ENCODE peak calls at places on chromosomes 1 and 21, in ten cellular contexts. T is heart right ventricle, Q is thyroid gland, W is MM.1S, I is IMR-90, K is right lobe of liver, X is esophagus squamous epithelium, A is colonic mucosa, R is cardiac muscle cell, J is gastrocnemius medialis. L is an unnamed sample. For H3K27me3, the result is how much of the 10 kb centered on the place peaks cover.

GRCh38 chr1:111952258-111952657 is 37.2 kb downstream of the KCND3 start:
- DNase-seq in T (no peak), Q (no peak), W (no peak), I (no peak), K (no peak), X (no peak), A (no peak), R (no peak), J (peak), L (no peak)

GRCh38 chr1:235113183-235113917 is 15.3 kb downstream of the TOMM20 start:
- DNase-seq in T (no peak), Q (no peak), W (no peak), I (no peak), K (no peak), X (no peak), A (no peak), R (no peak), J (no peak), L (no peak)

GRCh38 chr21:37696936-37697335 is 219.3 kb downstream of the KCNJ6 start:
- DNase-seq in T (no peak), Q (no peak), W (no peak), I (no peak), K (no peak), X (no peak), A (no peak), R (no peak), J (no peak), L (no peak)

GRCh38 chr21:44527156-44527982 is 12.6 kb downstream of the KRTAP10-1 start:
- DNase-seq in T (no peak), Q (no peak), W (no peak), I (no peak), K (no peak), X (no peak), A (no peak), R (no peak), J (no peak), L (no peak)

GRCh38 chr1:12167493-12168429 is 970 bp downstream of the TNFRSF1B start:
- DNase-seq in T (no peak), Q (no peak), W (peak), I (no peak), K (no peak), X (no peak), A (no peak), R (no peak), J (no peak), L (no peak)

GRCh38 chr1:14742181-14742980 is 143.9 kb downstream of the KAZN start:
- DNase-seq in T (no peak), Q (no peak), W (no peak), I (peak), K (no peak), X (no peak), A (no peak), R (peak), J (no peak), L (no peak)

GRCh38 chr1:42479621-42480020 is 16.5 kb downstream of the CCDC30 start:
- DNase-seq in T (no peak), Q (no peak), W (no peak), I (peak), K (no peak), X (no peak), A (no peak), R (peak), J (no peak), L (no peak)

GRCh38 chr21:45226540-45227326 is 61.0 kb downstream of the POFUT2 start:
- DNase-seq in T (no peak), Q (no peak), W (no peak), I (peak), K (no peak), X (no peak), A (no peak), R (no peak), J (no peak), L (no peak)

GRCh38 chr1:158329807-158330206 is 1.5 kb downstream of the CD1B start:
- DNase-seq in T (no peak), Q (no peak), W (peak), I (no peak), K (no peak), X (no peak), A (no peak), R (peak), J (no peak), L (no peak)

GRCh38 chr1:204986181-204986580 is 56.8 kb upstream of the CNTN2 start:
- DNase-seq in T (no peak), Q (no peak), W (no peak), I (no peak), K (no peak), X (no peak), A (no peak), R (no peak), J (no peak), L (no peak)
- H3K27me3 ChIP-seq in T (under half), Q (under half), W (half or more), I (under half), K (under half), X (under half), A (under half), R (under half), J (under half), L (under half)

GRCh38 chr1:17669305-17669704 is 85.8 kb upstream of the ACTL8 start:
- DNase-seq in T (no peak), Q (no peak), W (no peak), I (no peak), K (no peak), X (no peak), A (no peak), R (no peak), J (no peak), L (no peak)
- TF ChIP-seq CTCF in T (no peak), Q (no peak), W (no peak), I (no peak), K (no peak), X (no peak), A (no peak), R (no peak), J (no peak), L (no peak)

GRCh38 chr1:155079210-155079486 is 511 bp downstream of the EFNA3 start:
- DNase-seq in T (no peak), Q (no peak), W (no peak), I (no peak), K (no peak), X (no peak), A (no peak), R (no peak), J (no peak), L (no peak)

GRCh38 chr1:155078496-155079209 is at the start of gene EFNA3:
- DNase-seq in T (peak), Q (peak), W (peak), I (peak), K (peak), X (no peak), A (peak), R (peak), J (no peak), L (no peak)

GRCh38 chr1:155080250-155081228 is 1.9 kb downstream of the EFNA3 start:
- DNase-seq in T (no peak), Q (no peak), W (peak), I (no peak), K (peak), X (no peak), A (peak), R (no peak), J (no peak), L (no peak)

GRCh38 chr1:155077758-155078495 is 710 bp upstream of the EFNA3 start:
- DNase-seq in T (no peak), Q (no peak), W (no peak), I (no peak), K (no peak), X (no peak), A (no peak), R (no peak), J (no peak), L (no peak)

DNA sequence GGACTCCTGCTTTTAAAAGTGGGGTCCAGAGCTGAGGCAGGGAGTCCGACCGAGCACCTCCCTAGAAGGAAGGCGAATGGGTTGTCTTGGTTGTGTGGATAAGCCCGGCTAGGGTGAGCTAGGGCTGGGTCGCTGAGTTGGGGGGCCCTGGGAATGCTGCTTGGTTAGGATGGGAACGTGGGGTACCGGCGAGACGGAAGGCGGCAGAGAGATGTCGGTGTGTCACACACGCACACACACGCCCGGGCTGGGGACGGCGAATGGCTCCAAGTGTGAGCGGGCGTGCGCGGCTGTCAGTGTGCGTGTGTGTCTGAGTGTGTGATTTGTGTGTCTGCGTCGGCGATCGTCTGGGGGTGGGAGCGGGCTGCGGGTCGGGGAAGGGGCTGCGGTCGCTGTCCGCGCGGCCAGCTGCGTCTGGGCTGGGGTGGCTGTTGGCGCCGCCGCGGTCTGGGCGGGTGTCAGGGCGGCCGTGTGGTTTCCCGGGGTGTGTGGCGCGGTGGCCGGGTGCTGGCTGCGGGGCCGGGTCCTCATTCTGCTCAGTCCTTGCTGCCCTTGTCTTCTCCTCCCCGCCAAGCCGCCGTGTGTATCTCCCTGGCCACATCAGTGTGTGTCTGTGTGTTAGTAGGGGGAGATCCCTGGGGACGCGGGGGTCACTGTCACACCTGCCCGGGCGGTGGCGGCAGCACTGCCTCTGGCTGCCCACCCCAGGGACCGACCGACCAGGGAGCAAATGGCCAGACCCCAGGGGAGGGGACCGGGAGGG is 1.0 kb downstream of the EFNA3 start:
- DNase-seq in T (no peak), Q (no peak), W (no peak), I (no peak), K (peak), X (no peak), A (peak), R (no peak), J (no peak), L (no peak)
- H3K27me3 ChIP-seq in T (half or more), Q (under half), W (half or more), I (half or more), K (under half), X (under half), A (under half), R (under half), J (half or more), L (under half)

GRCh38 chr21:32562426-32562825 is 22.9 kb downstream of the TCP10L start:
- DNase-seq in T (peak), Q (peak), W (peak), I (peak), K (no peak), X (no peak), A (no peak), R (peak), J (no peak), L (no peak)
- TF ChIP-seq CTCF in T (peak), Q (no peak), W (peak), I (peak), K (peak), X (peak), A (no peak), R (peak), J (no peak), L (no peak)

DNA sequence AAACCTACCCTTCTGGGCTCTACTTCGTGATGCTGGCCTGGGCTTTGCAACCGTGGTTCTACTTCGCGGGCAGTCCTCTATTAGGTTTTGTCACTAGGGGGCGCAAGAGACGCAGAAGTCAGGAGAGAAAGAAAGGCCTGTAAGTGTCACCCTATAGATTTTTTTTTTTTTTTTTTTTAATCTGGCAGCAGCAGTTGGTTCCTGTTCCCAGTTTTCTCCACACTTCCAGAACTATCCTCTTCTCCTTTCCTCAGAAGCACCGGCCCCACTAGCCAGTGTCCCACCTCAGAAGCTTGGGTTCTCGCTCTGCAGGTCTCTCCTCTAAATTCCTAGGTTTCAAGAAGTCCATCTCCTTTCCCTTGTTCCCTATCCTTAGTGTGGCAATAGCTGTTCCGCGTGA is 9.1 kb upstream of the LCE2D start:
- DNase-seq in T (no peak), Q (peak), W (peak), I (peak), K (peak), X (no peak), A (peak), R (peak), J (no peak), L (peak)
- H3K27me3 ChIP-seq in T (under half), Q (under half), W (under half), I (under half), K (under half), X (under half), A (under half), R (under half), J (under half), L (under half)

L was measured in lung.